ENCODE peak calls at places on chromosomes 13 and 19, in four cellular contexts. A is GM12892, D is GM12878, F is HepG2. N is an unnamed sample.

GRCh38 chr19:54137913-54138776 is 583 bp downstream of the CNOT3 start:
- DNase-seq in A (peak; percentile 69), D (no peak), F (no peak), N (peak; percentile 59)

GRCh38 chr13:101181076-101181685 is 235.1 kb downstream of the NALCN start:
- DNase-seq in A (no peak), D (no peak), F (no peak), N (no peak)

GRCh38 chr19:6108721-6109633 is 1.3 kb downstream of the RFX2 start:
- DNase-seq in A (no peak), D (no peak), F (no peak), N (no peak)

GRCh38 chr13:49690133-49690989 is 925 bp downstream of the EBPL start:
- DNase-seq in A (no peak), D (no peak), F (peak; percentile 89), N (peak; percentile 21)

GRCh38 chr19:36573948-36574726 is 1.0 kb upstream of the ZNF529 start:
- DNase-seq in A (no peak), D (no peak), F (peak; percentile 13), N (peak; percentile 7)

GRCh38 chr19:47560999-47561398 is 11.9 kb downstream of the ZNF541 start:
- DNase-seq in A (no peak), D (no peak), F (no peak), N (no peak)

GRCh38 chr19:55698256-55698655 is 23.2 kb downstream of the EPN1 start:
- DNase-seq in A (no peak), D (no peak), F (no peak), N (no peak)

GRCh38 chr19:44891016-44891882 is at the start of gene TOMM40:
- DNase-seq in A (no peak), D (no peak), F (peak; percentile 99), N (no peak)

GRCh38 chr13:74290324-74290773 is 156.1 kb upstream of the KLF12 start:
- DNase-seq in A (no peak), D (no peak), F (peak; percentile 9), N (no peak)

GRCh38 chr13:35518337-35518736 is 41.8 kb upstream of the MAB21L1 start:
- DNase-seq in A (no peak), D (no peak), F (no peak), N (no peak)

DNA sequence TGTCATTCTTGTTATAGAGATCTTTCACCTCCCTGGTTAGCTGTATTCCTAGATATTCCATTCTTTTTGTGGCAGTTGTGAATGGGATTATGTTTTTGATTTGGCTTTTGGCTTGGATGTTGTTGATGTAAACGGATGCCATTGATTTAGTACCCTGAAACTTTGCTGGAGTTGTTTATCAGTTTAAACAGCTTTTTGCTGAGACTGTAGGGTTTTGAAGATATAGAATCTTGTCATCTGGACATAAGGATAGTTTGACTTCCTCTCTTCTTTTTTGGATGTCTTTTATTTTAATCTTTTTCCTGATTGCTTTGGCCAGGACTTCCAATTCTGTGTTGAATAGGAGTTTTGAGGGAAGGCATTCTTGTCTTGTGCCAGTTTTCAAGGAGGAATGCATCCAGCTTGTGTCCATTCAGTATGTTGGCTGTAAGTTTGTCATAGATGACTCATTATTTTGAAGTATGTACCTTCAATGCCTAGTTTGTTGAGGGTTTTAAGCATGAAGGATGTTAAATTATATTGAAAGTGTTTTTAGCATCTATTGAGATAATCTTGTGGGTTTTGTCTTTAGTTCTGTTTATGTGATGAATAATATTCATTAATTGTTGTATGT is 16.8 kb downstream of the ZNF431 start:
- DNase-seq in A (no peak), D (no peak), F (no peak), N (no peak)
- TF ChIP-seq TAF1 in A (no peak), D (no peak), F (no peak), N (no peak)

GRCh38 chr19:38394488-38394887 is 6.0 kb downstream of the SPRED3 start:
- DNase-seq in A (peak; percentile 61), D (no peak), F (peak; percentile 56), N (no peak)
- TF ChIP-seq TAF1 in A (no peak), D (no peak), F (no peak), N (no peak)

DNA sequence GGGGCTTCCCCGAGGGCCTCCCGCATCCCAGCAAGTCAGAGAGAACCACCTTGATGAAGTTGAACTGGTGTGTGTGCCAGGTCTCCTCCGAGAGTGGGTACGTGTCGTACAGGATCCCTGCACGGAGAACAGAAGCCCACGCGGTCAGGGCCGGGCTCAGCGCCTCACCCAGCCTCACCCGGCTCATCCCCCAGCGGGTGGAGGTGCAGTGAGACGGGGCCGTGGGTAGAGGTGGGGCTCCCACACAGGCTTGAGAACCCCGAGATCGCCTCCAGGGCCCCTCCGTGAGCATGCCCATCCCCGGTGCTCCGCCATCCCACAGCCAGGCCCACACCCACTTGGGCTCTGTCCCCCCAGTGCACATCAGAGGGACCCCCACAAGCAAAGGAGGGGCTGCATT is 2.3 kb downstream of the GAMT start:
- DNase-seq in A (no peak), D (no peak), F (no peak), N (no peak)
- TF ChIP-seq TAF1 in A (no peak), D (no peak), F (no peak), N (no peak)

GRCh38 chr19:18224525-18225354 is 1.5 kb downstream of the PDE4C start:
- DNase-seq in A (peak; percentile 94), D (peak; percentile 80), F (peak; percentile 95), N (peak; percentile 98)
- TF ChIP-seq TAF1 in A (no peak), D (no peak), F (no peak), N (no peak)